ENCODE peak calls at places on chromosomes 3 and 15, in five cellular contexts. V is adrenal gland, O is iPS-NIHi11, S is cerebellar cortex, Q is NB4. W is an unnamed sample.

GRCh38 chr3:197750396-197750831 is 731 bp downstream of the FYTTD1 start:
- DNase-seq in V (peak), O (peak), S (peak), Q (peak), W (no peak)

GRCh38 chr15:73233623-73234022 is 135.1 kb downstream of the HCN4 start:
- DNase-seq in V (no peak), O (no peak), S (no peak), Q (no peak), W (no peak)

GRCh38 chr3:141386080-141386594 is 17.8 kb downstream of the ZBTB38 start:
- DNase-seq in V (no peak), O (no peak), S (peak), Q (no peak), W (no peak)

GRCh38 chr15:66831289-66831688 is 129.3 kb downstream of the SMAD6 start:
- DNase-seq in V (no peak), O (no peak), S (no peak), Q (no peak), W (no peak)

GRCh38 chr3:16338999-16339398 is 74.0 kb downstream of the OXNAD1 start:
- DNase-seq in V (peak), O (no peak), S (no peak), Q (peak), W (no peak)

GRCh38 chr3:14507757-14508504 is 32.2 kb downstream of the GRIP2 start:
- DNase-seq in V (no peak), O (no peak), S (no peak), Q (no peak), W (no peak)

GRCh38 chr15:74725845-74726773 is 781 bp upstream of the CYP1A1 start:
- DNase-seq in V (no peak), O (peak), S (peak), Q (peak), W (no peak)

GRCh38 chr3:47082519-47082918 is 81.4 kb downstream of the SETD2 start:
- DNase-seq in V (no peak), O (no peak), S (no peak), Q (peak), W (no peak)

GRCh38 chr3:98894791-98895576 is 6.5 kb downstream of the DCBLD2 start:
- DNase-seq in V (no peak), O (no peak), S (no peak), Q (no peak), W (no peak)

GRCh38 chr3:140736863-140737460 is 59.1 kb downstream of the TRIM42 start:
- DNase-seq in V (peak), O (peak), S (peak), Q (peak), W (peak)

GRCh38 chr3:40765884-40766283 is 241.1 kb downstream of the ZNF621 start:
- DNase-seq in V (no peak), O (no peak), S (no peak), Q (no peak), W (no peak)

GRCh38 chr3:170714562-170715535 is 129.0 kb upstream of the SLC7A14 start:
- DNase-seq in V (no peak), O (no peak), S (no peak), Q (no peak), W (no peak)

GRCh38 chr15:64050281-64051092 is 4.2 kb upstream of the DAPK2 start:
- DNase-seq in V (no peak), O (peak), S (no peak), Q (no peak), W (peak)

GRCh38 chr3:139745831-139746230 is 68.1 kb upstream of the NMNAT3 start:
- DNase-seq in V (peak), O (no peak), S (no peak), Q (no peak), W (no peak)

GRCh38 chr3:194035406-194036138 is 100.4 kb upstream of the HES1 start:
- DNase-seq in V (no peak), O (no peak), S (no peak), Q (no peak), W (no peak)

W was measured in NCI-H748 treated with DMSO at 0.1 percent for 48 hours.